ENCODE peak calls at places on chromosomes 2 and 18, in eight cellular contexts. G is body of pancreas, A is H54, C is gastrocnemius medialis, D is stomach, M is testis, T is IMR-90, X is HCT116. Y is an unnamed sample.

GRCh38 chr2:223086360-223086981 is 34.5 kb downstream of the KCNE4 start:
- DNase-seq in T (no peak), A (no peak), D (no peak), M (no peak), X (no peak), C (no peak), G (no peak), Y (no peak)

GRCh38 chr18:50282521-50283335 is 1.4 kb upstream of the MBD1 start:
- DNase-seq in D (no peak), M (no peak), T (no peak), C (no peak), A (no peak), X (no peak), G (no peak), Y (no peak)

GRCh38 chr2:160156665-160157064 is 43.4 kb downstream of the ITGB6 start:
- DNase-seq in G (no peak), D (no peak), A (peak), X (no peak), T (peak), C (no peak), M (no peak), Y (no peak)

GRCh38 chr2:3761328-3761727 is 58.0 kb downstream of the DCDC2C start:
- DNase-seq in M (no peak), T (no peak), A (no peak), X (no peak), D (no peak), C (no peak), G (no peak), Y (no peak)

GRCh38 chr2:72144412-72144745 is 3.3 kb downstream of the CYP26B1 start:
- DNase-seq in M (no peak), T (no peak), G (no peak), X (no peak), A (no peak), D (peak), C (peak), Y (peak)

GRCh38 chr18:45440246-45440645 is 175.0 kb upstream of the SLC14A2 start:
- DNase-seq in D (no peak), G (no peak), M (no peak), A (no peak), C (no peak), T (no peak), X (no peak), Y (no peak)

GRCh38 chr2:216341151-216341550 is 31.1 kb downstream of the MARCHF4 start:
- DNase-seq in G (no peak), X (no peak), M (no peak), D (no peak), C (no peak), T (peak), A (no peak), Y (no peak)

GRCh38 chr2:233831011-233831721 is 23.2 kb downstream of the HJURP start:
- DNase-seq in T (no peak), M (no peak), C (no peak), G (no peak), A (no peak), D (peak), X (no peak), Y (peak)

GRCh38 chr2:153551698-153552097 is 73.1 kb upstream of the RPRM start:
- DNase-seq in G (no peak), A (no peak), M (no peak), C (no peak), X (no peak), T (no peak), D (no peak), Y (no peak)

GRCh38 chr2:118502106-118502505 is 345.3 kb downstream of the EN1 start:
- DNase-seq in M (no peak), X (no peak), G (no peak), A (no peak), D (no peak), C (no peak), T (no peak), Y (no peak)

GRCh38 chr2:119536209-119536608 is 8.0 kb upstream of the CFAP221 start:
- DNase-seq in X (no peak), T (no peak), A (no peak), C (no peak), M (no peak), D (no peak), G (no peak), Y (no peak)

GRCh38 chr2:216632321-216632951 is 784 bp upstream of the IGFBP2 start:
- DNase-seq in M (no peak), A (no peak), C (no peak), T (no peak), D (no peak), G (no peak), X (no peak), Y (no peak)

GRCh38 chr2:383888-384287 is 96.0 kb upstream of the ALKAL2 start:
- DNase-seq in M (no peak), T (no peak), D (no peak), G (no peak), X (peak), C (no peak), A (peak), Y (no peak)

GRCh38 chr2:236941106-236941505 is 144.6 kb upstream of the COPS8 start:
- DNase-seq in C (no peak), M (no peak), D (no peak), G (no peak), A (no peak), T (no peak), X (no peak), Y (no peak)

GRCh38 chr18:5298156-5298852 is 2.8 kb upstream of the ZBTB14 start:
- DNase-seq in M (peak), D (no peak), T (no peak), A (no peak), X (no peak), C (no peak), G (no peak), Y (no peak)

GRCh38 chr2:151808258-151809072 is 19.8 kb downstream of the ARL5A start:
- DNase-seq in C (no peak), D (no peak), X (no peak), M (no peak), G (no peak), A (no peak), T (peak), Y (no peak)

GRCh38 chr2:96817882-96818281 is 1.8 kb downstream of the CNNM3 start:
- DNase-seq in M (no peak), C (no peak), T (no peak), D (no peak), A (no peak), X (no peak), G (no peak), Y (no peak)

GRCh38 chr2:58237741-58238140 is 3.4 kb downstream of the FANCL start:
- DNase-seq in M (no peak), G (no peak), T (no peak), X (no peak), C (no peak), D (no peak), A (no peak), Y (no peak)

GRCh38 chr18:78729099-78729467 is 250.5 kb upstream of the SALL3 start:
- DNase-seq in C (no peak), X (no peak), D (peak), A (no peak), M (no peak), T (no peak), G (no peak), Y (peak)

GRCh38 chr2:46767706-46768105 is 147.9 kb downstream of the MCFD2 start:
- DNase-seq in C (no peak), M (no peak), T (no peak), D (no peak), X (no peak), G (no peak), A (no peak), Y (no peak)

GRCh38 chr18:44737623-44738022 is 56.9 kb downstream of the SETBP1 start:
- DNase-seq in G (no peak), D (no peak), A (no peak), C (peak), T (no peak), X (no peak), M (no peak), Y (peak)

GRCh38 chr2:158202151-158202778 is 100.6 kb downstream of the UPP2 start:
- DNase-seq in A (no peak), C (no peak), M (no peak), X (no peak), G (no peak), D (no peak), T (no peak), Y (no peak)

GRCh38 chr2:42964444-42965081 is 172.2 kb upstream of the HAAO start:
- DNase-seq in D (no peak), A (peak), C (peak), M (no peak), T (peak), G (peak), X (no peak), Y (peak)

DNA sequence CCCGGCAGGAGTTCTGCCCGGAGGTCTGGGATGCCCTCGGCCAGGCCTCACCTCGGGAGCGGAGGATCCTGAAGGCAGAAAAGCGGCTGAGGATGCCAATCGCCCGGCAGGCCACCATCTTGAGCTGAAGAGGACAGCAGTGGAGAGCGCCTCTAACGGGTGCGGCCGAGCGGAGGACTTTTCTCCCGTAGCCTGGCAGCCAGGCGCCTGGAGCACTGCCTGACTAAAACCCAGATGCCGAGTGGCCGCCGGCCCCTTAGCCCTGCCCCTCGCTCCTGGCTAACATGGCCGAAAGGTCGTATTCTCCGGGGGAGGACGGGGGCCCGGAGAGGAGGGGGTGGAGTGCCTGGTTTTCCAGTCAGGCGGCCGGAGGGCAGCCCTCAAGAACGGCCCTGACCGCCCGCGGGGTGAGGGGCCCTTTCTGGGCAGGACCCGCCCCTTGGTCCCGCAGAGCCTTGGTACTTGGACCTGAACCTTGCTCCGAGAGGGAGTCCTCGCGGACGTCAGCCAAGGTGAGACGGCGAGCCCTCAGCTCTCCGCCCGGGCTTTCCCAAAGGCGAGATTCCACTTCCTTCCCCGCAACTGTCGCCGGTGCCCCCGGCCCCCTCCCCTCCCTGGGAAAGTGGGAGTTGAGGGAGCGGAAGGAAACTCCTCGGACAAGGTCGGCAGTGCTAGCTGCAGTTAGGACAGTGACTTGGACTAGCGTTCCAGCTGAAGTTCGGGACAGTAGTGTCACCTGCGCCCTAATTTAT is at the start of the genes HADHA and HADHB:
- DNase-seq in X (peak), D (peak), C (peak), G (peak), A (peak), M (peak), T (peak), Y (peak)
- TF ChIP-seq POLR2A in X (peak), D (peak), C (peak), G (peak), A (peak), M (no peak), T (peak), Y (peak)

GRCh38 chr2:31233741-31234689 is at the start of gene EHD3:
- DNase-seq in G (peak), T (peak), M (peak), X (no peak), D (peak), C (peak), A (peak), Y (peak)
- TF ChIP-seq POLR2A in G (no peak), T (peak), M (no peak), X (no peak), D (no peak), C (no peak), A (peak), Y (no peak)

GRCh38 chr2:199946196-199946595 is 9.1 kb downstream of the TYW5 start:
- DNase-seq in D (no peak), A (no peak), T (no peak), C (no peak), M (no peak), G (no peak), X (no peak), Y (no peak)

GRCh38 chr2:199946836-199947235 is 8.5 kb downstream of the TYW5 start:
- DNase-seq in M (no peak), A (no peak), X (no peak), C (no peak), D (no peak), T (no peak), G (no peak), Y (no peak)

GRCh38 chr2:199951023-199951422 is 4.3 kb downstream of the TYW5 start:
- DNase-seq in G (no peak), M (no peak), T (no peak), X (no peak), C (no peak), D (no peak), A (no peak), Y (no peak)

GRCh38 chr2:199955007-199955338 is 318 bp downstream of the TYW5 start:
- DNase-seq in C (no peak), M (no peak), T (no peak), X (no peak), A (peak), D (no peak), G (no peak), Y (no peak)

GRCh38 chr2:199950396-199950795 is 4.9 kb downstream of the TYW5 start:
- DNase-seq in G (no peak), T (no peak), D (no peak), A (no peak), X (no peak), M (no peak), C (no peak), Y (no peak)
- TF ChIP-seq POLR2A in G (no peak), T (no peak), D (no peak), A (no peak), X (no peak), M (no peak), C (no peak), Y (no peak)

GRCh38 chr2:239267411-239267941 is 133.3 kb downstream of the HDAC4 start:
- DNase-seq in T (peak), A (peak), G (no peak), X (peak), M (peak), D (peak), C (peak), Y (peak)
- TF ChIP-seq POLR2A in T (peak), A (no peak), G (peak), X (no peak), M (no peak), D (no peak), C (peak), Y (no peak)

GRCh38 chr18:41871229-41872000 is 83.6 kb upstream of the PIK3C3 start:
- DNase-seq in X (no peak), D (no peak), M (no peak), A (no peak), T (no peak), G (no peak), C (no peak), Y (no peak)

GRCh38 chr18:41873730-41874129 is 81.3 kb upstream of the PIK3C3 start:
- DNase-seq in C (no peak), T (no peak), D (no peak), M (no peak), X (no peak), A (no peak), G (no peak), Y (no peak)

GRCh38 chr18:41870191-41870590 is 84.8 kb upstream of the PIK3C3 start:
- DNase-seq in D (no peak), X (no peak), C (no peak), G (no peak), M (no peak), A (no peak), T (no peak), Y (no peak)

GRCh38 chr18:41872206-41872605 is 82.8 kb upstream of the PIK3C3 start:
- DNase-seq in X (no peak), C (no peak), A (no peak), G (no peak), T (no peak), M (no peak), D (no peak), Y (no peak)

DNA sequence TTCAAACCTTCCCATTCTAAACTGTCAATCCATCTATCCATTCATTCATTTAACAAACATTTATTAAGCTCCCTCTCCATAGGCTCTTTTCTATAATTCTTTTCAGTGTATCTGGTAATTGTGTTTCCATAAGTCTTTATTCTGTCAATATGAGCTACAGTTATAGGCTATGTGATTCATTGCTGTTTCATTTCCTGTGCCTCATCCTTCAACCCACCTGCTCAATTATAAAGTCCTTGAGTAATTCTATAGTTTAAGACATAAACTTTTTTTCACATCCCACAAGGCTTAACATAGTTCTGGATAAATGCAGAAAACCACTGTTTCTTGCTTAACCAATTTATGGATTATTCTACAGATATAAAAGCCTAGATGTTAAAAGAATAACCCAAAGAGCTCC is 84.2 kb upstream of the PIK3C3 start:
- DNase-seq in T (peak), X (no peak), M (no peak), G (no peak), C (no peak), D (no peak), A (no peak), Y (no peak)
- TF ChIP-seq POLR2A in T (no peak), X (no peak), M (no peak), G (no peak), C (no peak), D (no peak), A (no peak), Y (no peak)

GRCh38 chr2:207629553-207629952 is 4.4 kb upstream of the METTL21A start:
- DNase-seq in T (no peak), D (no peak), X (no peak), G (no peak), C (no peak), M (no peak), A (no peak), Y (no peak)

GRCh38 chr2:207619764-207620203 is 5.4 kb downstream of the METTL21A start:
- DNase-seq in C (no peak), M (no peak), G (no peak), D (no peak), T (no peak), X (no peak), A (no peak), Y (no peak)

GRCh38 chr2:207625014-207625755 is at the start of gene METTL21A:
- DNase-seq in C (peak), D (peak), T (peak), M (peak), X (peak), G (peak), A (peak), Y (peak)

GRCh38 chr2:207621640-207622039 is 3.6 kb downstream of the METTL21A start:
- DNase-seq in D (no peak), A (no peak), T (no peak), M (no peak), C (no peak), G (no peak), X (no peak), Y (no peak)

GRCh38 chr2:207624170-207625013 is 802 bp downstream of the METTL21A start:
- DNase-seq in M (peak), X (no peak), G (peak), A (peak), T (peak), C (peak), D (peak), Y (peak)
- TF ChIP-seq POLR2A in M (no peak), X (peak), G (peak), A (peak), T (peak), C (no peak), D (no peak), Y (peak)

Y was measured in sigmoid colon.